ENCODE peak calls at places on chromosome 11, in four cellular contexts. L is lung, S is fibroblast of lung, V is GM23338. E is an unnamed sample.

GRCh38 chr11:90722552-90723190 is 499.8 kb upstream of the CHORDC1 start:
- DNase-seq in V (no peak), S (peak; percentile 54), L (no peak), E (no peak)

GRCh38 chr11:36041988-36042606 is 98.2 kb downstream of the LDLRAD3 start:
- DNase-seq in V (peak; percentile 43), S (no peak), L (no peak), E (no peak)

GRCh38 chr11:133823211-133823610 is 22.1 kb downstream of the SPATA19 start:
- DNase-seq in V (no peak), S (no peak), L (no peak), E (no peak)

GRCh38 chr11:19740586-19740985 is 27.9 kb downstream of the NAV2 start:
- DNase-seq in V (peak; percentile 25), L (no peak), S (no peak), E (no peak)

GRCh38 chr11:19793356-19793755 is 80.7 kb downstream of the NAV2 start:
- DNase-seq in L (no peak), V (no peak), S (no peak), E (no peak)

GRCh38 chr11:76592025-76592914 is 78.3 kb downstream of the LRRC32 start:
- DNase-seq in V (no peak), S (no peak), L (no peak), E (no peak)

GRCh38 chr11:19846654-19847330 is 134.2 kb downstream of the NAV2 start:
- DNase-seq in S (peak; percentile 59), L (no peak), V (peak; percentile 27), E (peak; percentile 15)

GRCh38 chr11:35192347-35192746 is 53.4 kb downstream of the CD44 start:
- DNase-seq in S (peak; percentile 74), V (no peak), L (peak; percentile 82), E (peak; percentile 86)

GRCh38 chr11:30741039-30741550 is 154.9 kb upstream of the MPPED2 start:
- DNase-seq in L (no peak), S (peak; percentile 75), V (no peak), E (no peak)

GRCh38 chr11:70900540-70900939 is 351.8 kb downstream of the SHANK2 start:
- DNase-seq in S (no peak), V (no peak), L (no peak), E (no peak)

GRCh38 chr11:120197254-120197891 is 13.5 kb upstream of the OAF start:
- DNase-seq in S (no peak), L (no peak), V (peak; percentile 55), E (no peak)

GRCh38 chr11:72136677-72137255 is 1.2 kb downstream of the FOLR3 start:
- DNase-seq in S (no peak), L (no peak), V (no peak), E (peak; percentile 25)

GRCh38 chr11:115497303-115497702 is 6.9 kb downstream of the CADM1 start:
- DNase-seq in S (no peak), L (no peak), V (no peak), E (no peak)

GRCh38 chr11:64007160-64007628 is 21.0 kb downstream of the OTUB1 start:
- DNase-seq in V (peak; percentile 72), L (no peak), S (peak; percentile 22), E (no peak)

GRCh38 chr11:114367244-114367957 is 32.9 kb downstream of the C11orf71 start:
- DNase-seq in V (no peak), S (no peak), L (no peak), E (no peak)

GRCh38 chr11:126720539-126721235 is 279.9 kb downstream of the KIRREL3 start:
- DNase-seq in S (no peak), L (no peak), V (no peak), E (peak; percentile 21)

GRCh38 chr11:116885951-116886629 is 48.7 kb upstream of the APOA1 start:
- DNase-seq in V (no peak), L (no peak), S (peak; percentile 83), E (peak; percentile 9)

GRCh38 chr11:2675540-2675939 is 24.3 kb downstream of the KCNQ1OT1 start:
- DNase-seq in S (no peak), V (no peak), L (no peak), E (no peak)

GRCh38 chr11:95375881-95376280 is 144.9 kb upstream of the SESN3 start:
- DNase-seq in V (no peak), S (peak; percentile 83), L (no peak), E (no peak)

GRCh38 chr11:119222308-119222707 is 16.2 kb downstream of the CBL start:
- DNase-seq in S (peak; percentile 86), V (no peak), L (no peak), E (no peak)

GRCh38 chr11:116164843-116165242 is 607.9 kb downstream of the BUD13 start:
- DNase-seq in V (no peak), L (no peak), S (no peak), E (no peak)

GRCh38 chr11:29328961-29329441 is 687.8 kb downstream of the KCNA4 start:
- DNase-seq in S (peak; percentile 72), L (no peak), V (peak; percentile 28), E (peak; percentile 3)

GRCh38 chr11:35526370-35526792 is 965 bp upstream of the PAMR1 start:
- DNase-seq in S (peak; percentile 61), L (no peak), V (peak; percentile 59), E (no peak)

GRCh38 chr11:116168459-116168787 is 604.4 kb downstream of the BUD13 start:
- DNase-seq in S (no peak), V (no peak), L (no peak), E (no peak)

GRCh38 chr11:57460017-57460755 is at the start of gene RTN4RL2:
- DNase-seq in S (peak; percentile 54), L (peak; percentile 45), V (peak; percentile 94), E (peak; percentile 62)

GRCh38 chr11:2314525-2315394 is 12.9 kb downstream of the TSPAN32 start:
- DNase-seq in V (no peak), L (peak; percentile 88), S (peak; percentile 95), E (peak; percentile 95)

GRCh38 chr11:17635551-17635938 is 83.8 kb upstream of the MYOD1 start:
- DNase-seq in L (no peak), V (peak; percentile 48), S (no peak), E (no peak)

DNA sequence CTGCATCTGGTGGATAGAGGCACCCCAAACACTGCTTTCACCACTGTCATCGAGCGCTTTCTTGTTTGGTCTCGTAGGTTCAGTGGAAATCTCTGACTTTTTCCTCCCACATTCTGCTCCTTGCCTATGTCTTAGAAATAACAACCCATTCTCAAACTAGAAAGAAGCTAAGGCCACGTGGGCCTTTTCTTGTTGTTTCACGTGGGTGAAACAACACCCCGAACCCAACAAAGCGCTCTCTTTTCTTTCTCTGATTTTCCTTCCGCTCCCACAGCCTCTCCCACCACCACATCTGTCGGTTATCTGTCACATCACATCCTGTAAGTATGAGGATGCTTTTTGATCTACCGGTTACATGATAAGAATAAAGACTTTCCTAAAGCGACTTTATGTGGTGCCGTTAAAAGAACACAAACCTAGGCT is 77.1 kb downstream of the LINC01488 start:
- DNase-seq in L (no peak), S (no peak), V (no peak), E (no peak)
- TF ChIP-seq CTCF in L (no peak), S (no peak), V (no peak), E (no peak)

DNA sequence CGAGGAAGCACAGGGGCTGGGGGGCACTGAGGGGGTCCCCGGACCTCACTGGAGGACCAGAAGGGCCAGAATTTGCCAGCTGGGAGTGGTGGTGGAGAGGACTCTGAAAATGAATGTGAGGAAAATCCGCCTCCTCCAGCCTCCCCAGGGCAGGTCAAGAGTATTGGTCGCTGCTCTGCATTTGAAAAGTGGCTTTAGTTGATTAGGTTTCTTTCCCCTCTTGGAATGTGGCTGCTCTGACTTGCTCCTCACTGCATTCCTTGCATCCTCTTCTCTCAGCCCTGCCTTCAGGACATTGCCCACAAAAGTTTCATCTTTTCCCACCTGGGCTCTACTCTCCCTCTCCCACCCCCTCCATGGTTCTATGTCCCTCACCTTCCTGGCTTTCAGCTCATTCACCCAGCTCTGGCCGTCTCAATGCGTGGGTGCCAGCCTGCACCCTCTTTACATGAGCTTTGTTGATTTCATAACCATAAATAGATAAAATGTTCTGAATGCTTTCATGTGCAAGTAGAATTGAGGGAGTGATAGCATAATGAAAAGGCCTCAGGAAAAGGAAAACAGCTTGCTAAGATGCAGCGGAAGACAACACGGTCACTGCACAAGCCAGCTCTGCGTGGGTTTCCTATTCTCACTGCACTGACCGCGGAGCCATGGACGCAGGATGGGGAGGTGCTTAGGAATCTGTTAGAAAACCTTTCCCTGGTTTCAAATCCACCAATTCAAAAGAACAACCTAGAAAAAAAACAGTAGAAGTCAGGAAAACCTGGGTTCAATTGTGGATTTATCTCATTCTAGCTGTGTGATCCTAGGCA is 6.5 kb upstream of the NPAS4 start:
- DNase-seq in S (no peak), L (no peak), V (peak; percentile 89), E (no peak)
- H3K4me1 ChIP-seq in S (peaks cover 9% of the 10 kb centered on the region), L (peaks cover 2% of the 10 kb centered on the region), V (peaks cover 59% of the 10 kb centered on the region), E (peaks cover 15% of the 10 kb centered on the region)

GRCh38 chr11:47269002-47269828 is 718 bp upstream of the MADD start:
- DNase-seq in L (peak; percentile 86), S (peak; percentile 86), V (peak; percentile 95), E (peak; percentile 92)
- TF ChIP-seq CTCF in L (no peak), S (peak; percentile 31), V (no peak), E (no peak)

GRCh38 chr11:79623375-79623774 is 182.5 kb upstream of the TENM4 start:
- DNase-seq in L (no peak), S (no peak), V (no peak), E (no peak)

GRCh38 chr11:79615425-79615824 is 174.6 kb upstream of the TENM4 start:
- DNase-seq in S (no peak), V (no peak), L (no peak), E (no peak)

GRCh38 chr11:79616392-79616831 is 175.6 kb upstream of the TENM4 start:
- DNase-seq in L (no peak), S (no peak), V (no peak), E (no peak)

GRCh38 chr11:79617561-79617960 is 176.7 kb upstream of the TENM4 start:
- DNase-seq in S (no peak), L (no peak), V (no peak), E (no peak)
- H3K4me1 ChIP-seq in S (no peaks in the 10 kb centered on the region), L (no peaks in the 10 kb centered on the region), V (no peaks in the 10 kb centered on the region), E (no peaks in the 10 kb centered on the region)

DNA sequence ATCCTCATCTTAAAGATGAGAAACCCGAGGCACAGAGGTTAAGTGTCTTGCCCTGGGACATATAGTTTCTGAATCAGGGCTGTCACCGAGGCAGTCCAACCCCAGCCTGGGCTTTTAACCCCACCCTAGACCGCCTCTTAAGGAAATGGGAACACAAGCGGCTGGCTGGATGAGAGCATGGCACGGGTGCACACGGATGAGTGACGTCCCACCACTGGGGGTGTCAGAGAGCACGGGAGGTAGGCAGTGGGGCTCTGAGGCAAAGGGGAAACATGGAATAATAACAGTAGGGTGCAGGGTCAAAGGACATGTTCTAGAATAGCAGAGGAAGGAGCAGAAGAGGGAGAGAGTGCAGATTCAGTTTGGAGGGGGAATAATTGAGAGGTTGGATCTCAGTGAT is 22.3 kb downstream of the PPFIBP2 start:
- DNase-seq in V (peak; percentile 71), L (no peak), S (no peak), E (no peak)
- TF ChIP-seq CTCF in V (peak; percentile 62), L (no peak), S (peak; percentile 22), E (no peak)